ENCODE peak calls at places on chromosomes 5 and 9, in ten cellular contexts. Q is A549, E is sigmoid colon, U is tibial nerve, T is K562, X is transverse colon, J is ovary, D is H1, O is upper lobe of left lung, N is SK-N-SH. B is an unnamed sample.

GRCh38 chr5:174188300-174188699 is 142.8 kb downstream of the NSG2 start:
- DNase-seq in J (no peak), O (no peak), T (peak; percentile 33), N (no peak), E (no peak), Q (no peak), D (no peak), X (no peak), U (no peak), B (no peak)

GRCh38 chr5:52051759-52052158 is 668.5 kb downstream of the ISL1 start:
- DNase-seq in U (no peak), O (no peak), E (no peak), D (no peak), X (no peak), T (no peak), N (no peak), Q (no peak), J (no peak), B (no peak)

GRCh38 chr5:52849544-52849943 is 61.8 kb downstream of the ITGA1 start:
- DNase-seq in T (no peak), O (no peak), E (no peak), U (no peak), J (no peak), X (no peak), N (no peak), D (no peak), Q (no peak), B (no peak)

GRCh38 chr5:82272957-82273356 is 5.2 kb downstream of the RPS23 start:
- DNase-seq in D (peak; percentile 64), E (no peak), O (no peak), U (no peak), X (no peak), N (no peak), T (no peak), Q (no peak), J (no peak), B (no peak)

GRCh38 chr5:151675956-151676712 is 10.6 kb downstream of the SPARC start:
- DNase-seq in J (no peak), O (no peak), E (peak; percentile 56), D (no peak), X (no peak), Q (no peak), U (no peak), N (no peak), T (no peak), B (no peak)

GRCh38 chr5:3034449-3034848 is 283.0 kb upstream of the IRX2 start:
- DNase-seq in E (no peak), U (no peak), N (no peak), Q (no peak), X (no peak), T (no peak), J (no peak), O (no peak), D (no peak), B (no peak)

GRCh38 chr9:119357697-119358096 is 11.5 kb downstream of the BRINP1 start:
- DNase-seq in T (no peak), X (no peak), Q (no peak), O (no peak), U (no peak), J (no peak), N (no peak), E (no peak), D (no peak), B (no peak)

GRCh38 chr5:64451551-64451950 is 54.3 kb upstream of the RGS7BP start:
- DNase-seq in N (no peak), U (no peak), Q (no peak), T (no peak), X (no peak), E (no peak), D (no peak), J (no peak), O (no peak), B (no peak)

GRCh38 chr5:35903631-35904203 is 34.7 kb downstream of the CAPSL start:
- DNase-seq in U (no peak), X (no peak), T (no peak), D (no peak), E (no peak), Q (no peak), O (no peak), J (no peak), N (no peak), B (no peak)

GRCh38 chr5:148666353-148666752 is 12.0 kb upstream of the HTR4 start:
- DNase-seq in N (no peak), U (no peak), X (no peak), J (no peak), Q (no peak), E (no peak), D (no peak), O (no peak), T (no peak), B (no peak)

DNA sequence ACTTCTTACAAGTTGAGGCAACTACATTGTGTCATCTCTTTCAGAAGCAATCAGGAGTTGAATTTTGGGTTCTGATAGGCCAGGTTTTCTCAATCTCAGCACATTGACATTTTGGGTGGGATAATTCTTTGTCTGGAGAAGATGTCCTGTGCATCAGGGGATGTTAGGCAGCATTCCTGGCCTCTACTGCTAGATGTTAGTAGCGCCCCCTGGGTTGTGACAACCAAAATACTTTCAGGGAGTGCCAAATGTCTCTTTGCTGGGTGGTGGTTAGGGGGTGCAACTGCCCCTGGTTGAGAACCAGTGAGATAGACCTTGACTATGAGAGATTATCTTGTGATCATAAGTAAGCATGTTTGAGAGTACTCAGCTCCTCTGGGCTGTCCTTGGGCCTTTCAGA is 164.3 kb upstream of the KLF9 start:
- DNase-seq in N (no peak), J (no peak), Q (no peak), E (no peak), X (no peak), D (no peak), T (peak; percentile 16), U (no peak), O (no peak), B (no peak)
- TF ChIP-seq CTCF in N (no peak), J (no peak), Q (no peak), E (no peak), X (no peak), D (peak; percentile 29), T (peak; percentile 35), U (no peak), O (no peak), B (no peak)

GRCh38 chr9:106575903-106576755 is 286.8 kb upstream of the ZNF462 start:
- DNase-seq in N (no peak), U (no peak), J (no peak), Q (no peak), D (no peak), X (no peak), T (no peak), O (no peak), E (no peak), B (no peak)
- TF ChIP-seq EP300 in N (no peak), U (no peak), J (no peak), Q (no peak), D (no peak), X (no peak), T (no peak), O (no peak), E (no peak), B (no peak)

DNA sequence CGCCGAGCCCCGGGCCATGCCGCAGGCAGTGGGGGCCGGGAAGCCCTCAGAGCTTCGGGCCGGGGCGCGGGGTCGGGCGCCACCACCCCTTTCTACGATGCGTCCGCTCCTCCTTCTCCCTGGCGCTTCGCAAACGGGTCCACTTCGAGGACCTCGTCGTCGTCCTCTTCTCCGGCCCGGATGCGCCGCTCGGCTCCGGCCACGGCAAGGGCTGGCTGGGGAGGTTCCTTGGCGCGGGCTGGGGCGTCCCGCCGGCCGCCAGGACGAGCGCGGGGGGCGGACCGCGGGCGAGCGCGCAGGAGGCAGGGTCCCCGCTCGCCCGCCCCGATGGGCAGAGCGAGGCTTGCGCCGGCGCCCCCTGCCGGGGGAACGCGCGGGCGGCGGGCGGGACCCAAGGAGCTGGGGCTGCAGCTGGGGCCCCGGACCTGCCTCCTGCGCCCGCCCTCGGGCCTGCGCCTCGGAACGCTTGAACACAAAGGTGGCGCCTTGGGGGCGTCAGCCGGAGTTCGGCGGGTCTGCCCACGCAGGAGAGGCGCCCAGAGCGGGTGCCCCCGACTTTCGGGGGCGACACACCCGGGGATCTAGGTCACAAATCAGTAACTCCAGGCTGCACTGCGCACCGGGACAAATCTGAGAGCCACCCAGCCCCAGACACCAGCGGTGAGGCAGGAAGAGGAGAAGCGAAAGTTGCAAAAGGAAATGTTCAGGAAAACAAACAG is at the start of gene ROR2:
- DNase-seq in D (peak; percentile 94), T (peak; percentile 89), O (peak; percentile 32), Q (peak; percentile 59), N (peak; percentile 96), J (peak; percentile 90), U (no peak), E (peak; percentile 89), X (peak; percentile 75), B (peak; percentile 84)
- TF ChIP-seq CTCF in D (peak; percentile 68), T (peak; percentile 84), O (peak; percentile 70), Q (peak; percentile 80), N (peak; percentile 43), J (peak; percentile 97), U (peak; percentile 86), E (peak; percentile 36), X (peak; percentile 48), B (peak; percentile 14)

DNA sequence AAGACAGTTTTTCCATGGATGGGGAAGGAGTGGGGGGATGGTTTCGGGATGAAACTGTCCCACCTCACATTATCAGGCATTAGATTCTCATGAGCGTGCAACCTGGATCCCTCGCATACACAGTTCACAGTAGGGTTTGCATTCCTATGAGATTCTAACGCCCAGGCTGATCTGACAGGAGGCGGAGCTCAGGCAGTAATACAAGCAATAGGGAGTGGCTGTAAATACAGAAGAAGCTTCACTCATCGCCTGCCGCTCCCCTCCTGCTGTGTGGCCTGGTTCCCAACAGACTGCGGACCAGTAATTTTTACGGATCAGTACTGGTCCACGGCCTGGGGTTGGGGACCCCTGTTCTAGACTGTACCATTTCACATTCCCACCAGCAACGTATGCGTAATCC is 68.3 kb upstream of the OTULINL start:
- DNase-seq in X (peak; percentile 39), N (no peak), E (no peak), U (no peak), T (no peak), O (no peak), D (no peak), Q (no peak), J (no peak), B (no peak)
- TF ChIP-seq EP300 in X (no peak), N (no peak), E (no peak), U (no peak), T (no peak), O (no peak), D (no peak), Q (no peak), J (no peak), B (no peak)

GRCh38 chr5:171459839-171460238 is 40.4 kb downstream of the FGF18 start:
- DNase-seq in J (no peak), X (no peak), D (no peak), Q (no peak), O (no peak), T (no peak), U (no peak), N (no peak), E (no peak), B (no peak)
- TF ChIP-seq CTCF in J (no peak), X (no peak), D (no peak), Q (no peak), O (no peak), T (no peak), U (no peak), N (no peak), E (no peak), B (no peak)

GRCh38 chr5:115575167-115576070 is 26.9 kb downstream of the TICAM2 start:
- DNase-seq in X (no peak), T (no peak), O (no peak), J (no peak), D (no peak), E (no peak), U (no peak), N (no peak), Q (no peak), B (no peak)
- TF ChIP-seq EP300 in X (no peak), T (no peak), O (no peak), J (no peak), D (no peak), E (no peak), U (no peak), N (no peak), Q (no peak), B (no peak)

B was measured in stomach.